ENCODE peak calls at places on chromosomes 12 and 14, in nine cellular contexts. P is fibroblast of villous mesenchyme, H is Calu3, X is omental fat pad, M is AG09309, Z is HFF-Myc, F is choroid plexus epithelial cell, Q is nephron progenitor cell, W is AG10803. V is an unnamed sample.

GRCh38 chr14:55373784-55374725 is 37.6 kb downstream of the ATG14 start:
- DNase-seq in F (peak), Q (no peak), P (peak), W (no peak), M (no peak), X (no peak), Z (no peak), H (no peak), V (peak)

GRCh38 chr12:124814741-124815613 is 48.7 kb downstream of the SCARB1 start:
- DNase-seq in M (no peak), P (peak), W (no peak), F (peak), Q (no peak), Z (no peak), X (no peak), H (no peak), V (peak)

GRCh38 chr12:27851311-27851710 is 71.3 kb upstream of the MANSC4 start:
- DNase-seq in F (no peak), Z (no peak), M (no peak), H (no peak), W (no peak), P (no peak), X (no peak), Q (no peak), V (no peak)

GRCh38 chr12:110935588-110935987 is 15.2 kb upstream of the MYL2 start:
- DNase-seq in F (no peak), X (no peak), Z (no peak), Q (no peak), W (no peak), H (no peak), P (no peak), M (no peak), V (no peak)

GRCh38 chr12:81167694-81168093 is 89.8 kb downstream of the ACSS3 start:
- DNase-seq in F (peak), X (no peak), Q (no peak), W (peak), Z (peak), P (peak), M (no peak), H (no peak), V (no peak)

GRCh38 chr12:131101006-131101405 is 147.3 kb downstream of the ADGRD1 start:
- DNase-seq in M (no peak), Z (no peak), P (no peak), H (no peak), W (no peak), X (peak), F (no peak), Q (no peak), V (no peak)

GRCh38 chr14:53336729-53337128 is 183.6 kb upstream of the DDHD1 start:
- DNase-seq in X (no peak), F (no peak), M (no peak), P (no peak), Q (no peak), Z (no peak), H (no peak), W (no peak), V (no peak)

GRCh38 chr12:18496156-18496555 is 234.8 kb downstream of the PIK3C2G start:
- DNase-seq in F (peak), Z (no peak), H (no peak), X (no peak), W (no peak), Q (no peak), M (no peak), P (no peak), V (no peak)

GRCh38 chr14:68730811-68731425 is 61.9 kb downstream of the ZFP36L1 start:
- DNase-seq in Z (no peak), F (no peak), Q (peak), H (no peak), M (no peak), X (no peak), W (no peak), P (no peak), V (no peak)

GRCh38 chr12:115243933-115244628 is 560.1 kb upstream of the TBX3 start:
- DNase-seq in H (no peak), P (no peak), F (no peak), X (no peak), Q (peak), M (no peak), W (no peak), Z (no peak), V (no peak)

GRCh38 chr12:80241576-80242273 is 142.4 kb downstream of the OTOGL start:
- DNase-seq in W (peak), H (peak), Z (no peak), M (peak), X (no peak), F (peak), Q (no peak), P (no peak), V (no peak)

GRCh38 chr12:106783515-106783914 is 9.0 kb downstream of the RIC8B start:
- DNase-seq in F (no peak), P (no peak), Q (no peak), Z (no peak), M (no peak), W (no peak), H (no peak), X (no peak), V (no peak)

GRCh38 chr12:30985814-30986452 is 59.4 kb downstream of the TSPAN11 start:
- DNase-seq in P (peak), X (no peak), Q (peak), Z (no peak), H (peak), W (peak), M (no peak), F (peak), V (peak)

GRCh38 chr12:26047401-26048226 is 77.2 kb downstream of the BHLHE41 start:
- DNase-seq in H (no peak), F (no peak), X (no peak), P (no peak), Q (no peak), M (no peak), Z (no peak), W (no peak), V (no peak)

GRCh38 chr14:74048291-74048690 is 29.1 kb downstream of the BBOF1 start:
- DNase-seq in P (no peak), H (peak), M (no peak), W (no peak), X (no peak), Q (no peak), Z (no peak), F (peak), V (no peak)

GRCh38 chr12:23552417-23552816 is 397.1 kb downstream of the SOX5 start:
- DNase-seq in H (no peak), Z (no peak), Q (no peak), P (no peak), M (no peak), F (no peak), X (no peak), W (no peak), V (no peak)

GRCh38 chr12:65474831-65475230 is 196.3 kb downstream of the MSRB3 start:
- DNase-seq in X (no peak), H (no peak), Q (no peak), P (no peak), W (no peak), F (no peak), M (no peak), Z (no peak), V (no peak)

GRCh38 chr14:55077691-55078151 is 26.3 kb downstream of the MAPK1IP1L start:
- DNase-seq in X (no peak), Z (no peak), P (peak), H (peak), M (no peak), Q (no peak), W (peak), F (no peak), V (no peak)

GRCh38 chr12:53343978-53344377 is 7.8 kb upstream of the SP7 start:
- DNase-seq in X (no peak), M (no peak), W (no peak), Q (no peak), F (no peak), P (no peak), Z (no peak), H (no peak), V (no peak)

GRCh38 chr14:43204816-43205215 is 1302.3 kb downstream of the FSCB start:
- DNase-seq in F (peak), Q (no peak), Z (no peak), X (no peak), M (no peak), W (no peak), P (peak), H (no peak), V (no peak)
- TF ChIP-seq CTCF in F (no peak), Q (no peak), Z (no peak), X (no peak), M (no peak), W (no peak), P (no peak), H (no peak), V (no peak)

DNA sequence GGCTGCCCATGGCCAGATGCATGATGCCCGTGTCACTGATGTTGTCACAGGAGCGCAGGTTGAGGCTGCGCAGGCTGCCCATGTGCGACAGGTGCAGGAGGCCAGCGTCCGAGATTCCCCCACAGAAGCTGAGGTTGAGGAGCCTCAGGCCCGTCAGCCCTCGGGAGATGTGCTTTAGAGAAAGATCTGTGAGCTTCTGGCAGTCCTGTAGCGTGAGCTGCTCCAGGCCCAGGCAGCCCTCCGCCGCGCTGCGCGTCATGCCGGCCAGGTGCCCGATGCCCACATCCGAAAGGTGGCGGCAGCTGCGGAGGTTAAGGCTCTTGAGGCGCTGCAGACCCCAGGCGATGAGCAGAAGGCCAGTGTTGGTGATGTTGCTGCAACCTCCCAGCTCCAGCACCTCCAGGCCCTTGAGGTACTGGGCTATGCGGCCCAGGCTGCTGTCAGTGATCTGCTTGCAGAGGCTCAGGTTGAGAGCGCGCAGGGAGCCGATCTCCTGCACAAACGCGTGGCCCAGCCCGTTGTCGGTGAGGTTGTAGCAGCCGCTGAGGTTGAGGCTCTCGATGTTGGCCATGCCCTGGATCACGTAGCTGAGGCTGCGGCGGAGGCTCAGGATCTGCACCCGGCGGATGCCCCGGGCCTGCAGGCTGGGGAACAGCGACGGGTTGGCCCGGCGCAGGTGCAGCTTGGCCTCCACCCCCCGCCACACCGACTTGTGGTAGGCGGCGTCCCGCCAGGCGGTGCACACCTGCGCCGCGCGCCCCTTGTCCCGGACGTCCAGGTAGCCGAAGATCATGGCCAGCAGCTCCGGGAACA is 943 bp downstream of the FBXL14 start:
- DNase-seq in Q (peak), P (no peak), F (peak), X (no peak), M (no peak), Z (no peak), H (peak), W (no peak), V (peak)
- TF ChIP-seq CTCF in Q (no peak), P (no peak), F (no peak), X (no peak), M (no peak), Z (no peak), H (no peak), W (no peak), V (no peak)

GRCh38 chr14:105223260-105223659 is 25.1 kb upstream of the BTBD6 start:
- DNase-seq in Q (no peak), M (no peak), H (no peak), F (no peak), P (no peak), Z (no peak), W (no peak), X (no peak), V (no peak)

GRCh38 chr14:105219753-105220152 is 28.6 kb upstream of the BTBD6 start:
- DNase-seq in F (no peak), Z (no peak), W (no peak), M (no peak), H (no peak), X (no peak), Q (no peak), P (no peak), V (no peak)

GRCh38 chr14:105221598-105222178 is 26.6 kb upstream of the BTBD6 start:
- DNase-seq in F (no peak), X (no peak), H (no peak), P (no peak), M (no peak), Q (no peak), Z (no peak), W (no peak), V (no peak)

GRCh38 chr14:105219043-105219612 is 29.2 kb upstream of the BTBD6 start:
- DNase-seq in W (no peak), M (no peak), Q (no peak), P (no peak), Z (no peak), X (no peak), H (no peak), F (no peak), V (no peak)

DNA sequence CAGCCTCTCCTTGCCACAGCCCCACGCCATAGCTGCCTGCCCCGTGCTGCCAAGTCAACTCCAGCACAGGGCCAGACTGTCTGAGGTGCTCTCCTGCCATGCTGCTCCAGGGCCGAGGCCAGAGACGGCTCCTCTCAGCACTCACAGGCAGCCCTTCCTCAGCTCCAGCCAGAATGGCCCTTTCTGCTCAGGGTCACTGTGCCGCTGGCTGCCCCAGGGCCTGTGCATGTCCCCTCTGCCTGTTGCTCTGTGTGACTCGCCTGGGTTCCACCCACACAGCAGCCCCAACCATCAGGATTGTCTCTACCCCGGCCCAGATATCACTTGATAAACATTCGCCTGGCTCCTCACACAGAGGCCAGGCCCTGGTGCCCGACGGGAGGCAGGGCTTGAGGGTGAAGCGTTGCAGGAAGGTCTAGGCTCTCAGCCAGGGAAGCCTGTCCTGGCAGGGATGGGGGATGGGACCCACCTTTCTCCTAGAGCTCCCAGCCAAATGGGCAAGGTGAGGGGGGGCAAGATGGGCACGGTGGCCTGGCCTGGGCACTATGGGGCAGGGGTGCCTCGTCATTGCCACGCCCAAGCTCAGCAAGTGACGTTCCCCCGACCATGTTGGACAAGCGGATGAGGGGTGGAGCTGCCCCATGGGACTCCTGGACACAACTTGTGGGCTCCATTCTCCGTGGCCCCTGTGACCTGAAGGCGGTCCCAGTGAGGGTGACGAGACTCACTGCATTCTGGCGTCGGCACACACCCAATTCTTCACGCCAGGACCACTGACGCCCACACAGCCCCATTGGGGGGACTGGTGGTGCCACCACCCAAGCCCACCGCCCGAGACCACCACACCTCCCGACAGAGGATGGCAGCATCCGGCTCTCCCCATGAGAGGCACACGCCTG is 27.4 kb upstream of the BTBD6 start:
- DNase-seq in W (no peak), P (no peak), F (no peak), Z (no peak), Q (no peak), M (no peak), X (no peak), H (no peak), V (no peak)
- TF ChIP-seq CTCF in W (no peak), P (no peak), F (no peak), Z (no peak), Q (no peak), M (no peak), X (no peak), H (no peak), V (no peak)

DNA sequence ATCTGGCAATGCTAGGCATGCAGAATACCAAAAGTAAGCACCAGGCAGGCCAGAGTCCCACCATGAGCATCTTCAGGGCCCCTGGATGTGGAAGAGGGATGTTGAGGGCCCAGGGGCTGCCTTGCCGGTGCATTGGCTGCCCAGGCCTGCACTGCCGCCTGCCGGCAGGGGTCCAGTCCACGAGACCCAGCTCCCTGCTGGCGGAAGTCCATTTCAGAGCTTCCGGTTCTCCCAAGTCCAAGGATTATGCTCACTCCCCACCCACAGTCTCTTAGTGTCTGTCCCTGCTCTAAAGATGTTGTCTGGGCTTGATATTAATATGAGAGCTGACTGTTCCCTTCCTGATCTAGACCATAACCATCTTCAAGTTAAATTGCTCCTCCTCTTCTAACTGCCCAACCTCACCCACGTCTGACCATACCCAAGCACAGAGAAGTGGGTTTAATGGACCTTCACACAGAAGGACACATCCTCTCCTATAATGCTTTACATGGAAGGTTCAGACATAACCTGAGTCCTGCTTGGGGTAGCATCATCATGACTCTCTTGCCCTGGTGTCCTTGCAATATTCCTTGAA is 117.4 kb downstream of the DAD1 start:
- DNase-seq in W (no peak), M (no peak), P (peak), Z (no peak), X (no peak), Q (peak), F (peak), H (peak), V (no peak)
- TF ChIP-seq CTCF in W (peak), M (peak), P (peak), Z (peak), X (no peak), Q (peak), F (peak), H (peak), V (peak)

GRCh38 chr12:86723326-86723725 is 467.1 kb upstream of the MGAT4C start:
- DNase-seq in M (no peak), Z (no peak), X (no peak), Q (no peak), P (no peak), W (no peak), F (peak), H (no peak), V (no peak)
- TF ChIP-seq CTCF in M (no peak), Z (no peak), X (no peak), Q (no peak), P (no peak), W (no peak), F (no peak), H (no peak), V (no peak)

GRCh38 chr14:104801284-104802119 is 601 bp downstream of the ZBTB42 start:
- DNase-seq in P (no peak), F (no peak), Z (no peak), H (no peak), M (no peak), W (no peak), X (no peak), Q (peak), V (no peak)

GRCh38 chr14:104798300-104799238 is 2.3 kb upstream of the ZBTB42 start:
- DNase-seq in Q (no peak), W (no peak), F (no peak), M (no peak), Z (no peak), H (no peak), P (no peak), X (no peak), V (no peak)

GRCh38 chr14:104799239-104799599 is 1.7 kb upstream of the ZBTB42 start:
- DNase-seq in Q (no peak), Z (no peak), H (no peak), M (no peak), X (no peak), W (no peak), P (no peak), F (no peak), V (no peak)

GRCh38 chr14:104800600-104801283 is at the start of gene ZBTB42:
- DNase-seq in Q (peak), P (peak), M (no peak), F (peak), X (no peak), W (peak), H (peak), Z (no peak), V (peak)

DNA sequence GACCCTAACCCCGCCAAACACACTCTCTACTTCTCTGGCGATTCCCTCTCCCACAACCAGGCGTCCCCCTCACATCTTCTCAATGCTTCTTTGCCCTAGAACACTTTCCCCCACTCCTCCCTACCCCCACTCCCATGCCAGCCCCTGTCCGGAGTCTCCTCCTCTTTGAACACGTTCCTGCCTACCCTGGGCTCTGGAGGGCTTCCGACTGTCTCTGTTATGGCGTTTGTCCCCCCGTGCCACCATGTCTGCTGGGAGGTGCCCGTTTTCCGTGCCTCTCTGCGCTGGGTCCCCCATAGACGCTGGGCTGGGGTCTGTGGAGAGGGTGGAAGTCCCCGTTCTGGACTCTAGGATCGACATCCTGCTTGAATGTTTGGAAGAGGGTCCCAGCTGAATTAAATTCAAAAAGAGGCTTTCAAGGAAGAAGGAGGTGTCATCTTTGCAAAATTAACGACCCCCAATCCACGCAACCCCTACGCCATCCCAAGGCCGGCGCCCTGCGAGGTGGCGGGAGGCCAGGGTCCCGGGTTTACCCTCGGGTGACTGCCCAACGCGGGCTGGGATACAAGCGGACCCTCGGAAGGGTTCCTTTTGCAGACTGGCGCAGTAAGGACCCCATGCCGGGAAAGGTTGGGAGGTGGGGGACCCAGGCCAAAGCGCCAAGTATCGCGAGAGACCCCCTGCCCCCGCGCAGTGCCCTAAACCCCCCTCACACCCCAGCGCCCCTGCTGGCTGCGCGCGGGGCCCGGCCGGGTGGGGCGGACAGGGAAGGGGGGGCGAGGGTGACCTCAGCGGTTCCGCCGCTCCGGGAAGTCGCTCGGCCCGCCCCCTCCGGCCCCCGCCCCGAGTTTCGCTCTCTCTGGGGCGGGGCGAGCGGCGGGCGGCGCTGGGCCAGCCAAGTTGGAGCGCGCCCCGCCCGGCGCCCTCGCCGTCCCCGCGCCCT is 973 bp upstream of the ZBTB42 start:
- DNase-seq in F (peak), M (no peak), P (peak), Z (no peak), X (peak), Q (peak), W (peak), H (peak), V (peak)
- TF ChIP-seq CTCF in F (peak), M (no peak), P (peak), Z (no peak), X (peak), Q (peak), W (peak), H (no peak), V (no peak)

DNA sequence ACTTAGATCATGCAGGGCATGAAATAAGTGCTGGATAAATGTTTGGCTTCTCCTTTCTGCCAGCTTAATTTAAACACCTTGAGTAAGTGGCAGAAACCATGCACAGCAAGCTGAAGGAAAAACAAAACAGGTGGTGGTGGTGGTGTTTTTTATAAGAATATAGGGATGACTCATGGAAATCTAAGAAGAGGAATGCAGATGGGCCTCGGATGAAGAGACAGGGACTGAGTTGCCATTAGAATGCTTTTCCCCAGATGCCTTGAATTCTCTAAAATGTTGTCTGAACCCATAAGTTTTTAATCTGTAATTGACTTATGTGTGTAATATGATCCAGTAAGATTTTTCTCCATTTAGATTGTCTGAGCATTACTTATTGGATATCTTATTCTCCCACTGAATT is 93.1 kb upstream of the ZDHHC17 start:
- DNase-seq in Z (peak), Q (no peak), H (no peak), W (peak), X (no peak), P (peak), M (no peak), F (peak), V (no peak)
- TF ChIP-seq CTCF in Z (no peak), Q (no peak), H (no peak), W (no peak), X (no peak), P (no peak), M (no peak), F (no peak), V (no peak)

V was measured in HL-60.